ENCODE peak calls at places on chromosomes 13 and 19, in seven cellular contexts. L is CD8-positive, alpha-beta T cell; K is activated CD8-positive, alpha-beta memory T cell treated with anti-CD3 and anti-CD28 coated beads, Interleukin-2, amount 50 U/mL, for 48 hours; D is NCI-H748 treated with DMSO at 0.1 percent for 48 hours; I is GM04504; J is stimulated activated CD8-positive, alpha-beta memory T cell treated with anti-CD3 and anti-CD28 coated beads, Interleukin-7, amount 100 ng/mL, for 4 hours; V is occipital lobe. W is an unnamed sample.

GRCh38 chr13:59468396-59468795 is 695.3 kb downstream of the DIAPH3 start:
- DNase-seq in L (no peak), K (no peak), D (no peak), I (no peak), J (no peak), V (no peak), W (no peak)

GRCh38 chr19:1355258-1355973 is 28.3 kb upstream of the NDUFS7 start:
- DNase-seq in L (no peak), K (no peak), D (no peak), I (no peak), J (no peak), V (peak), W (no peak)

GRCh38 chr13:74210693-74211393 is 76.6 kb upstream of the KLF12 start:
- DNase-seq in L (no peak), K (no peak), D (no peak), I (peak), J (no peak), V (no peak), W (no peak)

GRCh38 chr13:30908416-30908980 is 2.4 kb downstream of the MEDAG start:
- DNase-seq in L (no peak), K (no peak), D (no peak), I (no peak), J (no peak), V (no peak), W (no peak)

GRCh38 chr19:13748169-13748884 is 16.0 kb upstream of the MRI1 start:
- DNase-seq in L (no peak), K (no peak), D (peak), I (peak), J (no peak), V (no peak), W (no peak)

GRCh38 chr19:43773725-43774102 is 7.1 kb downstream of the KCNN4 start:
- DNase-seq in L (no peak), K (no peak), D (no peak), I (no peak), J (no peak), V (no peak), W (no peak)

GRCh38 chr19:1690570-1691307 is 38.3 kb upstream of the TCF3 start:
- DNase-seq in L (peak), K (peak), D (no peak), I (no peak), J (peak), V (no peak), W (no peak)

GRCh38 chr13:37068962-37069361 is 9.5 kb upstream of the SUPT20H start:
- DNase-seq in L (no peak), K (no peak), D (peak), I (no peak), J (no peak), V (no peak), W (no peak)

GRCh38 chr19:8390617-8390981 is 439 bp downstream of the RAB11B start:
- DNase-seq in L (peak), K (peak), D (peak), I (peak), J (peak), V (peak), W (peak)

GRCh38 chr19:1265611-1266115 is 3.5 kb upstream of the CIRBP start:
- DNase-seq in L (no peak), K (peak), D (no peak), I (peak), J (peak), V (no peak), W (no peak)

GRCh38 chr19:42282036-42282762 is 13.1 kb downstream of the CIC start:
- DNase-seq in L (no peak), K (no peak), D (no peak), I (no peak), J (no peak), V (no peak), W (no peak)

GRCh38 chr13:70905035-70905434 is 796.8 kb upstream of the KLHL1 start:
- DNase-seq in L (no peak), K (no peak), D (no peak), I (no peak), J (no peak), V (no peak), W (no peak)

GRCh38 chr19:39430675-39431593 is 4.8 kb downstream of the RPS16 start:
- DNase-seq in L (peak), K (peak), D (no peak), I (no peak), J (no peak), V (no peak), W (no peak)

W was measured in stimulated activated CD4-positive, alpha-beta T cell treated with anti-CD3 and anti-CD28 coated beads, TNF-alpha, amount 100 ng/mL, for 4 hours.